ENCODE peak calls at places on chromosomes 2 and 18, in five cellular contexts. F is hepatocyte, J is bronchial epithelial cell, X is cardiac fibroblast, T is colonic mucosa. N is an unnamed sample.

GRCh38 chr18:48690494-48690893 is 151.7 kb downstream of the CTIF start:
- DNase-seq in F (no peak), J (no peak), X (no peak), T (no peak), N (no peak)

GRCh38 chr2:39666489-39667141 is 898 bp downstream of the TMEM178A start:
- DNase-seq in F (no peak), J (no peak), X (peak), T (no peak), N (no peak)

GRCh38 chr2:237471457-237472186 is 15.4 kb upstream of the MLPH start:
- DNase-seq in F (peak), J (no peak), X (peak), T (no peak), N (peak)

GRCh38 chr2:18930977-18931376 is 341.6 kb upstream of the NT5C1B start:
- DNase-seq in F (no peak), J (no peak), X (no peak), T (no peak), N (no peak)

GRCh38 chr2:4529738-4530137 is 826.4 kb downstream of the DCDC2C start:
- DNase-seq in F (no peak), J (no peak), X (no peak), T (no peak), N (no peak)

GRCh38 chr18:28175047-28175929 is 1.6 kb downstream of the CDH2 start:
- DNase-seq in F (peak), J (no peak), X (peak), T (no peak), N (no peak)

GRCh38 chr18:76679259-76679658 is 143.1 kb upstream of the ZNF236 start:
- DNase-seq in F (peak), J (no peak), X (no peak), T (no peak), N (no peak)

GRCh38 chr18:59799383-59800015 is 100.3 kb upstream of the PMAIP1 start:
- DNase-seq in F (no peak), J (no peak), X (no peak), T (no peak), N (no peak)

GRCh38 chr18:48827321-48828200 is 123.2 kb downstream of the SMAD7 start:
- DNase-seq in F (peak), J (no peak), X (peak), T (no peak), N (no peak)

GRCh38 chr2:120766758-120767351 is 31.2 kb downstream of the GLI2 start:
- DNase-seq in F (no peak), J (no peak), X (no peak), T (no peak), N (no peak)

GRCh38 chr18:2914185-2914584 is 67.4 kb downstream of the EMILIN2 start:
- DNase-seq in F (no peak), J (no peak), X (no peak), T (no peak), N (no peak)

GRCh38 chr2:216216951-216217903 is 108.1 kb downstream of the XRCC5 start:
- DNase-seq in F (no peak), J (peak), X (peak), T (no peak), N (peak)

GRCh38 chr2:226979004-226979403 is 143.2 kb downstream of the RHBDD1 start:
- DNase-seq in F (no peak), J (no peak), X (no peak), T (no peak), N (no peak)
- TF ChIP-seq CTCF in F (no peak), J (no peak), X (no peak), T (no peak), N (no peak)

GRCh38 chr2:181904022-181904632 is 12.6 kb downstream of the ITPRID2 start:
- DNase-seq in F (peak), J (peak), X (peak), T (no peak), N (peak)
- TF ChIP-seq CTCF in F (peak), J (peak), X (peak), T (peak), N (peak)

GRCh38 chr18:34647251-34647650 is 62.8 kb upstream of the DTNA start:
- DNase-seq in F (no peak), J (no peak), X (no peak), T (no peak), N (no peak)

GRCh38 chr18:34648269-34648668 is 61.8 kb upstream of the DTNA start:
- DNase-seq in F (no peak), J (no peak), X (no peak), T (no peak), N (no peak)

GRCh38 chr18:34640273-34640672 is 69.8 kb upstream of the DTNA start:
- DNase-seq in F (no peak), J (no peak), X (no peak), T (no peak), N (no peak)

GRCh38 chr18:34639662-34640061 is 70.4 kb upstream of the DTNA start:
- DNase-seq in F (no peak), J (no peak), X (no peak), T (no peak), N (no peak)

GRCh38 chr18:34643982-34644381 is 66.1 kb upstream of the DTNA start:
- DNase-seq in F (no peak), J (no peak), X (peak), T (no peak), N (no peak)
- TF ChIP-seq CTCF in F (peak), J (no peak), X (no peak), T (no peak), N (no peak)

DNA sequence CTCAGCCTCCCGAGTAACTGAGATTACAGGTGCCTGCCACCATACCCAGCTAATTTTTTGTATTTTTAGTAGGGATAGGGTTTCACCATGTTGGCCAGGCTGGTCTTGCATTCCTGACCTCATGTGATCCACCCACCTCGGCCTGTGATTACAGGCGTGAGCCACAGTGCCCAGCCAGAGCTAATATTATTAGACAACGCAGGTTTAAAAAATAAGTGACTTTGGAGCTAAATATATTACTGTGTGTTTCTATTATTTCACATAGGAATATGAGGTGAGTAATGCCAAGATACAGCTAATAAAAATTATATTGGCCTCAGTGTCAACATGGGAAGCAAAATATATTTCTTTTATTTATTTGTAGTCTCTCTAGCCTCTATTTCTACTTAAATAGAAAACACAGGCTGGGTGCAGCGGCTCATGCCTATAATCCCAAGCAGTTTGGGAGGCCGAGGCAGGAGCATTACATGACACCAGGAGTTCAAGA is 120.2 kb downstream of the C2orf74 start:
- DNase-seq in F (no peak), J (no peak), X (no peak), T (no peak), N (no peak)
- TF ChIP-seq CTCF in F (no peak), J (no peak), X (no peak), T (no peak), N (no peak)